ENCODE peak calls at places on chromosome X, in ten cellular contexts. V, B, I, G, R, F, Z, Q, X and T are unnamed samples.

GRCh38 chrX:122188751-122189150 is 995.3 kb upstream of the GRIA3 start:
- DNase-seq in Z (no peak), V (no peak), G (no peak), R (no peak), Q (no peak), I (no peak), X (no peak), B (no peak), F (no peak), T (no peak)

GRCh38 chrX:16039834-16040233 is 83.5 kb upstream of the GRPR start:
- DNase-seq in V (no peak), X (no peak), G (no peak), B (no peak), R (no peak), Z (no peak), Q (no peak), F (no peak), I (no peak), T (no peak)

GRCh38 chrX:133897593-133898163 is 87.7 kb downstream of the GPC3 start:
- DNase-seq in G (no peak), V (no peak), R (peak), F (no peak), B (no peak), Z (no peak), X (no peak), Q (no peak), I (no peak), T (no peak)

GRCh38 chrX:48530736-48531135 is 8.8 kb upstream of the TBC1D25 start:
- DNase-seq in Z (no peak), Q (no peak), I (no peak), R (no peak), F (no peak), X (no peak), B (no peak), V (no peak), G (no peak), T (no peak)

GRCh38 chrX:649166-649565 is 18.6 kb downstream of the SHOX start:
- DNase-seq in I (no peak), F (no peak), G (no peak), Z (no peak), V (no peak), Q (no peak), R (no peak), B (no peak), X (no peak), T (no peak)

GRCh38 chrX:39984191-39984956 is 113.4 kb downstream of the BCOR start:
- DNase-seq in F (no peak), I (peak), Z (no peak), X (peak), G (no peak), V (no peak), B (no peak), R (peak), Q (no peak), T (no peak)

GRCh38 chrX:20680998-20681397 is 414.3 kb upstream of the RPS6KA3 start:
- DNase-seq in R (no peak), Z (no peak), I (no peak), X (no peak), Q (no peak), B (no peak), V (no peak), F (no peak), G (no peak), T (no peak)

GRCh38 chrX:38940547-38940946 is 139.3 kb downstream of the MID1IP1 start:
- DNase-seq in Q (no peak), Z (no peak), I (no peak), G (no peak), R (peak), V (no peak), F (no peak), X (no peak), B (no peak), T (no peak)

GRCh38 chrX:123860506-123860840 is 620 bp downstream of the XIAP start:
- DNase-seq in V (no peak), I (no peak), F (no peak), Q (peak), R (peak), X (no peak), Z (no peak), B (peak), G (no peak), T (no peak)

GRCh38 chrX:130055103-130055502 is 55.2 kb downstream of the ELF4 start:
- DNase-seq in I (no peak), V (no peak), X (no peak), Q (no peak), G (no peak), Z (no peak), F (no peak), R (peak), B (no peak), T (no peak)

GRCh38 chrX:155632424-155633100 is 19.8 kb upstream of the TMLHE start:
- DNase-seq in X (no peak), V (no peak), B (peak), I (no peak), G (no peak), F (no peak), R (peak), Z (no peak), Q (peak), T (no peak)

GRCh38 chrX:152865232-152865920 is 32.5 kb upstream of the ZNF185 start:
- DNase-seq in B (no peak), Z (no peak), Q (no peak), G (no peak), V (no peak), R (no peak), I (no peak), F (no peak), X (no peak), T (no peak)

GRCh38 chrX:150486011-150486410 is 82.4 kb upstream of the MTM1 start:
- DNase-seq in Z (no peak), F (peak), V (peak), G (peak), R (peak), I (peak), B (peak), X (no peak), Q (peak), T (peak)

GRCh38 chrX:149521438-149521837 is 16.3 kb upstream of the IDS start:
- DNase-seq in V (no peak), I (no peak), X (no peak), Q (no peak), B (no peak), Z (no peak), R (no peak), F (no peak), G (no peak), T (no peak)

GRCh38 chrX:1391707-1392375 is at the start of gene SLC25A6:
- DNase-seq in F (peak), B (peak), Q (peak), Z (peak), R (peak), G (peak), V (peak), X (peak), I (peak), T (peak)

GRCh38 chrX:110146521-110146920 is 143.6 kb downstream of the TMEM164 start:
- DNase-seq in Z (peak), B (peak), G (peak), I (peak), V (peak), X (no peak), R (peak), Q (peak), F (no peak), T (peak)

GRCh38 chrX:40581333-40581910 is 652 bp downstream of the ATP6AP2 start:
- DNase-seq in G (no peak), Q (no peak), Z (no peak), X (no peak), F (no peak), V (no peak), I (peak), R (peak), B (no peak), T (no peak)

GRCh38 chrX:74902806-74903205 is 22.4 kb downstream of the NEXMIF start:
- DNase-seq in B (no peak), V (peak), Q (no peak), Z (no peak), G (no peak), X (no peak), R (no peak), I (no peak), F (no peak), T (no peak)

GRCh38 chrX:11427082-11428033 is 134.1 kb downstream of the AMELX start:
- DNase-seq in B (no peak), R (peak), Q (no peak), V (no peak), I (peak), Z (no peak), F (no peak), G (no peak), X (peak), T (peak)

GRCh38 chrX:31580726-31581125 is 508.9 kb upstream of the FTHL17 start:
- DNase-seq in B (no peak), Q (no peak), Z (no peak), F (no peak), I (no peak), G (peak), X (no peak), R (peak), V (no peak), T (peak)

GRCh38 chrX:104568304-104568915 is 2.4 kb downstream of the IL1RAPL2 start:
- DNase-seq in V (no peak), B (no peak), R (no peak), G (no peak), X (no peak), F (no peak), I (no peak), Q (no peak), Z (no peak), T (peak)

GRCh38 chrX:119734897-119735339 is 23.5 kb upstream of the SOWAHD start:
- DNase-seq in F (no peak), B (no peak), Z (no peak), X (no peak), G (no peak), Q (no peak), R (peak), I (peak), V (no peak), T (no peak)

GRCh38 chrX:97334850-97335249 is 451.1 kb downstream of the RPA4 start:
- DNase-seq in V (no peak), Z (no peak), R (no peak), Q (no peak), I (no peak), B (no peak), X (no peak), G (no peak), F (no peak), T (no peak)